ENCODE peak calls at places on chromosomes 4 and X, in six cellular contexts. M is effector CD4-positive, alpha-beta T cell; Z is Caco-2; P is NCI-H82; B is RPMI7951; R is psoas muscle. K is an unnamed sample.

GRCh38 chr4:2321279-2322196 is 59.6 kb upstream of the MXD4 start:
- DNase-seq in M (no peak), Z (no peak), P (no peak), B (no peak), R (no peak), K (no peak)

GRCh38 chrX:118554511-118554910 is 58.9 kb downstream of the DOCK11 start:
- DNase-seq in M (no peak), Z (no peak), P (no peak), B (no peak), R (no peak), K (no peak)

GRCh38 chr4:128862608-128863313 is 53.3 kb downstream of the JADE1 start:
- DNase-seq in M (peak), Z (no peak), P (no peak), B (no peak), R (no peak), K (no peak)

GRCh38 chr4:55947254-55947882 is 1.4 kb upstream of the CEP135 start:
- DNase-seq in M (no peak), Z (no peak), P (no peak), B (peak), R (no peak), K (no peak)

GRCh38 chrX:111337067-111337466 is 66.8 kb upstream of the CAPN6 start:
- DNase-seq in M (no peak), Z (no peak), P (no peak), B (no peak), R (no peak), K (no peak)

GRCh38 chr4:37601527-37601926 is 84.6 kb downstream of the RELL1 start:
- DNase-seq in M (no peak), Z (peak), P (no peak), B (peak), R (no peak), K (no peak)

GRCh38 chr4:1305781-1306455 is 16.2 kb downstream of the MAEA start:
- DNase-seq in M (peak), Z (no peak), P (no peak), B (no peak), R (peak), K (no peak)

GRCh38 chrX:68588653-68589371 is 58.7 kb upstream of the STARD8 start:
- DNase-seq in M (no peak), Z (no peak), P (no peak), B (peak), R (no peak), K (no peak)

GRCh38 chr4:6019316-6020263 is 1.4 kb upstream of the C4orf50 start:
- DNase-seq in M (no peak), Z (peak), P (peak), B (peak), R (no peak), K (no peak)

GRCh38 chr4:5142726-5143125 is 91.4 kb downstream of the STK32B start:
- DNase-seq in M (no peak), Z (peak), P (peak), B (peak), R (no peak), K (no peak)

GRCh38 chr4:109675843-109676242 is 27.4 kb downstream of the CASP6 start:
- DNase-seq in M (no peak), Z (no peak), P (no peak), B (no peak), R (no peak), K (no peak)

GRCh38 chr4:146051724-146052396 is 113.2 kb upstream of the ZNF827 start:
- DNase-seq in M (no peak), Z (no peak), P (no peak), B (no peak), R (no peak), K (no peak)

GRCh38 chr4:6204871-6205583 is 4.7 kb upstream of the JAKMIP1 start:
- DNase-seq in M (no peak), Z (no peak), P (no peak), B (no peak), R (no peak), K (no peak)

GRCh38 chr4:141833209-141833608 is 196.8 kb downstream of the IL15 start:
- DNase-seq in M (no peak), Z (no peak), P (no peak), B (no peak), R (no peak), K (no peak)

GRCh38 chrX:47078129-47079043 is at the start of gene RGN:
- DNase-seq in M (no peak), Z (peak), P (no peak), B (no peak), R (peak), K (no peak)

GRCh38 chr4:40283413-40283812 is 51.7 kb upstream of the CHRNA9 start:
- DNase-seq in M (no peak), Z (no peak), P (no peak), B (no peak), R (no peak), K (no peak)

GRCh38 chr4:88971536-88971935 is 85.4 kb downstream of the FAM13A start:
- DNase-seq in M (no peak), Z (no peak), P (no peak), B (no peak), R (no peak), K (no peak)

GRCh38 chrX:39854772-39855747 is 242.7 kb downstream of the BCOR start:
- DNase-seq in M (peak), Z (no peak), P (no peak), B (no peak), R (no peak), K (no peak)

GRCh38 chrX:153903238-153903980 is 1.1 kb upstream of the AVPR2 start:
- DNase-seq in M (no peak), Z (no peak), P (no peak), B (no peak), R (no peak), K (no peak)

GRCh38 chr4:6577409-6577808 is 2.4 kb downstream of the MAN2B2 start:
- DNase-seq in M (no peak), Z (no peak), P (no peak), B (no peak), R (no peak), K (no peak)

GRCh38 chrX:106707771-106708454 is 18.6 kb upstream of the RNF128 start:
- DNase-seq in M (no peak), Z (no peak), P (no peak), B (peak), R (no peak), K (no peak)